ENCODE peak calls at places on chromosome 12, in four cellular contexts. X is psoas muscle, Q is AG09309, A is prostate gland. T is an unnamed sample.

GRCh38 chr12:106956048-106956935 is 585 bp downstream of the TMEM263 start:
- DNase-seq in A (peak; percentile 46), X (peak; percentile 74), Q (peak; percentile 88), T (peak; percentile 67)

GRCh38 chr12:130477221-130477620 is 139.5 kb downstream of the PIWIL1 start:
- DNase-seq in Q (no peak), A (no peak), X (no peak), T (no peak)

GRCh38 chr12:117228239-117228638 is 38.0 kb upstream of the FBXO21 start:
- DNase-seq in X (no peak), A (no peak), Q (no peak), T (peak; percentile 20)

GRCh38 chr12:115963030-115963480 is 314.4 kb downstream of the MED13L start:
- DNase-seq in X (no peak), A (no peak), Q (peak; percentile 8), T (peak; percentile 13)

GRCh38 chr12:47079365-47079893 is at the start of gene PCED1B:
- DNase-seq in X (peak; percentile 70), Q (no peak), A (peak; percentile 67), T (peak; percentile 49)

GRCh38 chr12:88424791-88425730 is 155.2 kb downstream of the KITLG start:
- DNase-seq in X (no peak), A (no peak), Q (no peak), T (no peak)

GRCh38 chr12:12474931-12475485 is 87.7 kb downstream of the DUSP16 start:
- DNase-seq in X (no peak), Q (no peak), A (no peak), T (peak; percentile 20)

GRCh38 chr12:72272731-72273498 is 745 bp downstream of the TRHDE start:
- DNase-seq in Q (no peak), X (no peak), A (no peak), T (no peak)

GRCh38 chr12:11719678-11720099 is 70.2 kb downstream of the ETV6 start:
- DNase-seq in X (peak; percentile 50), A (no peak), Q (no peak), T (peak; percentile 94)

GRCh38 chr12:46998811-46999368 is 80.5 kb upstream of the PCED1B start:
- DNase-seq in X (no peak), A (no peak), Q (peak; percentile 48), T (peak; percentile 86)

GRCh38 chr12:112198120-112198733 is 72.9 kb downstream of the TRAFD1 start:
- DNase-seq in Q (no peak), A (peak; percentile 49), X (no peak), T (peak; percentile 53)

GRCh38 chr12:1347294-1347693 is 247.1 kb downstream of the FBXL14 start:
- DNase-seq in Q (no peak), A (no peak), X (no peak), T (no peak)

GRCh38 chr12:27331299-27331926 is 1.2 kb upstream of the BMAL2 start:
- DNase-seq in A (peak; percentile 25), X (no peak), Q (peak; percentile 86), T (peak; percentile 100)

GRCh38 chr12:123533672-123534643 is at the start of gene RILPL1:
- DNase-seq in Q (no peak), X (peak; percentile 64), A (peak; percentile 20), T (no peak)

GRCh38 chr12:88247241-88247643 is 105.1 kb downstream of the TMTC3 start:
- DNase-seq in A (no peak), X (no peak), Q (peak; percentile 74), T (peak; percentile 69)

GRCh38 chr12:98582093-98582492 is 11.4 kb upstream of the SLC25A3 start:
- DNase-seq in Q (no peak), X (no peak), A (no peak), T (no peak)

GRCh38 chr12:82299617-82300016 is 58.6 kb downstream of the CCDC59 start:
- DNase-seq in A (no peak), Q (no peak), X (no peak), T (peak; percentile 8)

GRCh38 chr12:47095446-47096236 is 15.9 kb upstream of the AMIGO2 start:
- DNase-seq in Q (no peak), X (no peak), A (no peak), T (peak; percentile 92)

GRCh38 chr12:117064596-117064995 is 34.6 kb downstream of the TESC start:
- DNase-seq in Q (no peak), A (no peak), X (no peak), T (no peak)

GRCh38 chr12:100564090-100564489 is 9.4 kb upstream of the GAS2L3 start:
- DNase-seq in Q (no peak), X (no peak), A (no peak), T (no peak)

DNA sequence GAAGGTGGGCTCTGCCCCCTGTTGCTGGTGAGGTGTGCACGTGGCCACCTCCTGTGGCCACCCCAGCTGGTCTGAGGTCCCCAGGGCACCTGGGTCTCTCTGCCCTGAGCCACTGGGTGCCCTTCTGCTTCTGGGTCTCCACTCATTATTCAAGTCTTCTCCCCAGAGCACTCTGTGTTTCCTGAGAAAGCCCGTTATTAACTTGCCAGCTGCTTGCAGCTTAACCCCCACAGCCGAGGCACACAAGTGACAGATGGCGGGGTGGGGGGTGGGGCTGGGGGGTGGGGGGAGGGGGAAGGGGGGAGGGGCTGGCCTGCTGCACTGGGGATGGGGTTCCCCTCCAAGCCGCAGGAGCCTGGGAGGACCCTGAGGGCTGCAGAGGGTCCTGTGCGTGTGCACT is 40.5 kb downstream of the FBRSL1 start:
- DNase-seq in Q (no peak), A (no peak), X (no peak), T (no peak)
- TF ChIP-seq CTCF in Q (no peak), A (no peak), X (no peak), T (no peak)

GRCh38 chr12:93299262-93299846 is 78.4 kb upstream of the NUDT4 start:
- DNase-seq in Q (no peak), A (no peak), X (no peak), T (no peak)
- H3K4me3 ChIP-seq in Q (no peak overlapping the region), A (no peak overlapping the region), X (no peak overlapping the region), T (no peak overlapping the region)

GRCh38 chr12:93763746-93764147 is 86.6 kb downstream of the CRADD start:
- DNase-seq in A (no peak), Q (no peak), X (no peak), T (no peak)
- TF ChIP-seq CTCF in A (peak; percentile 31), Q (no peak), X (no peak), T (peak; percentile 14)

GRCh38 chr12:4451694-4452093 is 6.1 kb upstream of the FGF6 start:
- DNase-seq in Q (no peak), X (no peak), A (no peak), T (no peak)
- H3K4me3 ChIP-seq in Q (no peak overlapping the region), X (no peak overlapping the region), A (no peak overlapping the region), T (no peak overlapping the region)

GRCh38 chr12:93832126-93832525 is 155.0 kb downstream of the CRADD start:
- DNase-seq in Q (no peak), A (no peak), X (no peak), T (no peak)

GRCh38 chr12:93825926-93826599 is 148.9 kb downstream of the CRADD start:
- DNase-seq in A (peak; percentile 44), Q (peak; percentile 69), X (no peak), T (no peak)

GRCh38 chr12:93827669-93828068 is 150.5 kb downstream of the CRADD start:
- DNase-seq in X (no peak), A (no peak), Q (no peak), T (no peak)

GRCh38 chr12:93827179-93827578 is 150.0 kb downstream of the CRADD start:
- DNase-seq in Q (no peak), A (no peak), X (no peak), T (no peak)

DNA sequence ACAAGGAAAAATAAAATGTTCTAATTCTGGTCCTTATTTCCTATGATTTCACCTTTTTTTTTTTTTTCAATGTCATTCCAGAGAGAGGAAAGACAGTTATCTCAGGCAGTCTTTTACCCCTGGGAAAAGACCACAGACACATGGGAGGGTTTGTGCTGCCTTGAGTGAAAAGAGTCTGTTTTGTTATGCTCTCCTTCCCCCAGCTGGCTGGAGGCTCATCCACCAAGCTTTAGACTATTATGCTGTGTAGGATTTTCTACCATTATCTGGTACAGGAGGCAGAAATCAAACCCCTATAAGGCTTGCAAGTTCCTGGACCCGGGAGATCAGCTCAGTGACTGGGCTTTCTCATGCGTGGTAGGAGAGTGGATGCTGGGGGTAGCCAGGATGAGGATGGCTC is 151.9 kb downstream of the CRADD start:
- DNase-seq in X (no peak), Q (no peak), A (no peak), T (no peak)
- TF ChIP-seq CTCF in X (no peak), Q (no peak), A (no peak), T (no peak)

GRCh38 chr12:50718760-50719159 is 45.1 kb upstream of the ATF1 start:
- DNase-seq in Q (no peak), X (no peak), A (no peak), T (peak; percentile 13)
- H3K4me3 ChIP-seq in Q (no peak overlapping the region), X (no peak overlapping the region), A (no peak overlapping the region), T (no peak overlapping the region)